ENCODE peak calls at places on chromosomes 3 and 15, in eight cellular contexts. Q, Z, V, J, M, X, U and D are unnamed samples.

GRCh38 chr3:79016587-79017380 is 751.0 kb downstream of the ROBO1 start:
- DNase-seq in Q (no peak), Z (no peak), V (no peak), J (no peak), M (no peak), X (no peak), U (no peak), D (no peak)

GRCh38 chr3:46845397-46845859 is 17.8 kb downstream of the MYL3 start:
- DNase-seq in Q (no peak), Z (peak), V (peak), J (no peak), M (no peak), X (peak), U (no peak), D (no peak)

GRCh38 chr3:31166249-31166885 is 271.9 kb upstream of the GADL1 start:
- DNase-seq in Q (no peak), Z (no peak), V (no peak), J (no peak), M (no peak), X (no peak), U (peak), D (no peak)

GRCh38 chr15:74823324-74823723 is 3.1 kb upstream of the CPLX3 start:
- DNase-seq in Q (no peak), Z (no peak), V (no peak), J (no peak), M (no peak), X (no peak), U (no peak), D (no peak)

GRCh38 chr15:67405208-67406191 is 115.4 kb upstream of the C15orf61 start:
- DNase-seq in Q (no peak), Z (no peak), V (no peak), J (no peak), M (peak), X (peak), U (peak), D (no peak)

GRCh38 chr3:112793311-112794081 is 53.2 kb downstream of the CD200R1L start:
- DNase-seq in Q (no peak), Z (peak), V (no peak), J (no peak), M (no peak), X (no peak), U (no peak), D (no peak)

GRCh38 chr15:49462242-49462641 is 39.2 kb downstream of the FGF7 start:
- DNase-seq in Q (no peak), Z (no peak), V (no peak), J (no peak), M (no peak), X (no peak), U (no peak), D (no peak)

GRCh38 chr15:43225201-43225949 is 4.6 kb upstream of the EPB42 start:
- DNase-seq in Q (peak), Z (no peak), V (peak), J (peak), M (peak), X (peak), U (peak), D (peak)

GRCh38 chr15:58770519-58770856 is 614 bp upstream of the MINDY2 start:
- DNase-seq in Q (no peak), Z (no peak), V (no peak), J (no peak), M (no peak), X (no peak), U (no peak), D (peak)

GRCh38 chr15:40902605-40903561 is 8.6 kb downstream of the VPS18 start:
- DNase-seq in Q (no peak), Z (no peak), V (peak), J (no peak), M (no peak), X (no peak), U (no peak), D (no peak)

GRCh38 chr3:166527325-166527724 is 690.1 kb upstream of the BCHE start:
- DNase-seq in Q (no peak), Z (no peak), V (no peak), J (no peak), M (no peak), X (no peak), U (no peak), D (no peak)

GRCh38 chr3:113232367-113232766 is 21.0 kb downstream of the BOC start:
- DNase-seq in Q (no peak), Z (no peak), V (no peak), J (no peak), M (no peak), X (no peak), U (no peak), D (no peak)

GRCh38 chr3:97010881-97011657 is 196.7 kb downstream of the EPHA6 start:
- DNase-seq in Q (no peak), Z (no peak), V (no peak), J (no peak), M (no peak), X (no peak), U (no peak), D (no peak)

GRCh38 chr3:9994086-9994844 is 7.6 kb upstream of the EMC3 start:
- DNase-seq in Q (no peak), Z (no peak), V (no peak), J (no peak), M (no peak), X (no peak), U (no peak), D (no peak)

GRCh38 chr3:116018651-116019050 is 395.3 kb downstream of the GAP43 start:
- DNase-seq in Q (no peak), Z (no peak), V (no peak), J (no peak), M (no peak), X (no peak), U (no peak), D (no peak)

GRCh38 chr3:187368251-187368733 is at the start of gene RTP4:
- DNase-seq in Q (no peak), Z (no peak), V (peak), J (no peak), M (no peak), X (no peak), U (no peak), D (peak)
- TF ChIP-seq POLR2A in Q (no peak), Z (no peak), V (no peak), J (no peak), M (no peak), X (no peak), U (no peak), D (no peak)

DNA sequence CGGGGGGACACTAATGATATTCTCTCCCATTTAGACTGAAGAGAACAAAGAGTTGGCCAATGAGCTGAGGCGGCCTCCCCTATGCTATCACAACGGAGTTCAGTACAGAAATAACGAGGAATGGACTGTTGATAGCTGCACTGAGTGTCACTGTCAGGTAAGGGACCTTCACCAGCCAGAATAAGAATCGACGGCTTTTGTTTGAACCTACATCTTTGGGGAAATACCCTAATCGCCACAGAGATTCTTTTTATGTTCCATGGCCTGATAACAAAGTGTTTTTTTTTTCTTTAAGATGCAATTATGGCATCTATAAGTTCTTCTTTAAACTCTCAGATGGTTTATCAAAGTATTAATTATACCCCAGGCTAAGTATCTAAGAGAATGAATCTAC is 3.4 kb downstream of the THBS1 start:
- DNase-seq in Q (no peak), Z (no peak), V (no peak), J (no peak), M (no peak), X (no peak), U (no peak), D (no peak)
- TF ChIP-seq POLR2A in Q (no peak), Z (no peak), V (no peak), J (no peak), M (no peak), X (no peak), U (no peak), D (no peak)

DNA sequence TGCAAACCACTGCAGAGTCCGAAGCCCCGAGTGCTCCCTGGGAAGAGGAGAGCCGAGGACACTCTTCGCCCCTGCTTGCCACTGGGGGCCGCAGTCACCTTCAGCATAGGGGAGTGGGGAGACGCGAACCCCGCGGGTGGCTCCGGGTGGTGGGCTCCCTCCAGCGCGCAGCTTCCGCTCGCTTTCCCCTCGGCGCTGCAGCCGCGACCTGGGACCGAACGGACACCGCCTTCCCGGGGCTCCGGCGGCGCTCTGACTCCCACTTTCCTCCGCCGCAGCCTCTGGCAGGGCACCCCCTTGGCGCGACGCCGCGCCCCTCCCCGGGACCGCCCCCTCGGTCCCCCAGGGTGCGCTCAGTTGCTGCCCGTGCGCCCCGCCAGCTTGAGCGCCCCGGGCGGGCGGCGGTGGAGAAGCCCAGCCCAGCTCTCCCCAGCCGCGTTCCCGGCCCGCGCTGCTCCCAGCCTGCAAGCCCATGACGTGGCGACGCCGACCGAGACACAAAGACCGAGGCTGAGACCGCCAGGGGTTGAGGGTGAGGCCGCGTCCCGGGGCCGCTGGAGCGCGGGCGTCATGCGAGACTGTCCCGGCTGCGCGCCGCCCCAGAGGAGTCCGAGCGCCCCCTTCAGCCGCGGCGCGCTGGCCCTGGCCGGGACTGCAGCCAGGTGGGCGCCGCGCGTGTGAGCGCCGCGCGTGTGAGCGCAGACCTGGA is at the start of gene MINAR1:
- DNase-seq in Q (no peak), Z (no peak), V (no peak), J (no peak), M (no peak), X (no peak), U (peak), D (peak)
- TF ChIP-seq POLR2A in Q (no peak), Z (no peak), V (no peak), J (no peak), M (no peak), X (no peak), U (no peak), D (no peak)

GRCh38 chr15:91948001-91948608 is 94.6 kb downstream of the SLCO3A1 start:
- DNase-seq in Q (no peak), Z (no peak), V (no peak), J (no peak), M (no peak), X (no peak), U (peak), D (no peak)
- TF ChIP-seq POLR2A in Q (no peak), Z (no peak), V (no peak), J (no peak), M (no peak), X (no peak), U (no peak), D (no peak)

GRCh38 chr15:80455051-80455648 is 51.0 kb downstream of the ARNT2 start:
- DNase-seq in Q (no peak), Z (no peak), V (no peak), J (no peak), M (no peak), X (no peak), U (no peak), D (no peak)

GRCh38 chr15:80459380-80459779 is 55.2 kb downstream of the ARNT2 start:
- DNase-seq in Q (no peak), Z (no peak), V (no peak), J (no peak), M (no peak), X (no peak), U (no peak), D (no peak)

GRCh38 chr15:80455668-80456442 is 51.7 kb downstream of the ARNT2 start:
- DNase-seq in Q (peak), Z (peak), V (peak), J (peak), M (peak), X (peak), U (peak), D (peak)

GRCh38 chr15:80457896-80458295 is 53.7 kb downstream of the ARNT2 start:
- DNase-seq in Q (no peak), Z (no peak), V (no peak), J (no peak), M (no peak), X (no peak), U (no peak), D (no peak)

GRCh38 chr15:80456517-80457497 is 52.6 kb downstream of the ARNT2 start:
- DNase-seq in Q (no peak), Z (no peak), V (no peak), J (no peak), M (no peak), X (no peak), U (no peak), D (no peak)
- TF ChIP-seq POLR2A in Q (no peak), Z (no peak), V (no peak), J (no peak), M (no peak), X (no peak), U (no peak), D (no peak)

GRCh38 chr3:159837725-159838124 is 150.9 kb upstream of the IL12A start:
- DNase-seq in Q (no peak), Z (no peak), V (no peak), J (no peak), M (no peak), X (no peak), U (no peak), D (no peak)

GRCh38 chr3:159838936-159839335 is 149.7 kb upstream of the IL12A start:
- DNase-seq in Q (no peak), Z (no peak), V (no peak), J (no peak), M (no peak), X (no peak), U (no peak), D (no peak)

GRCh38 chr3:159840900-159841299 is 147.7 kb upstream of the IL12A start:
- DNase-seq in Q (no peak), Z (no peak), V (no peak), J (no peak), M (no peak), X (no peak), U (peak), D (no peak)

GRCh38 chr3:159841766-159842165 is 146.9 kb upstream of the IL12A start:
- DNase-seq in Q (no peak), Z (no peak), V (no peak), J (no peak), M (no peak), X (no peak), U (no peak), D (no peak)

GRCh38 chr3:159839561-159840379 is 148.9 kb upstream of the IL12A start:
- DNase-seq in Q (no peak), Z (no peak), V (no peak), J (no peak), M (no peak), X (no peak), U (no peak), D (no peak)
- TF ChIP-seq POLR2A in Q (no peak), Z (no peak), V (no peak), J (no peak), M (no peak), X (no peak), U (no peak), D (no peak)

DNA sequence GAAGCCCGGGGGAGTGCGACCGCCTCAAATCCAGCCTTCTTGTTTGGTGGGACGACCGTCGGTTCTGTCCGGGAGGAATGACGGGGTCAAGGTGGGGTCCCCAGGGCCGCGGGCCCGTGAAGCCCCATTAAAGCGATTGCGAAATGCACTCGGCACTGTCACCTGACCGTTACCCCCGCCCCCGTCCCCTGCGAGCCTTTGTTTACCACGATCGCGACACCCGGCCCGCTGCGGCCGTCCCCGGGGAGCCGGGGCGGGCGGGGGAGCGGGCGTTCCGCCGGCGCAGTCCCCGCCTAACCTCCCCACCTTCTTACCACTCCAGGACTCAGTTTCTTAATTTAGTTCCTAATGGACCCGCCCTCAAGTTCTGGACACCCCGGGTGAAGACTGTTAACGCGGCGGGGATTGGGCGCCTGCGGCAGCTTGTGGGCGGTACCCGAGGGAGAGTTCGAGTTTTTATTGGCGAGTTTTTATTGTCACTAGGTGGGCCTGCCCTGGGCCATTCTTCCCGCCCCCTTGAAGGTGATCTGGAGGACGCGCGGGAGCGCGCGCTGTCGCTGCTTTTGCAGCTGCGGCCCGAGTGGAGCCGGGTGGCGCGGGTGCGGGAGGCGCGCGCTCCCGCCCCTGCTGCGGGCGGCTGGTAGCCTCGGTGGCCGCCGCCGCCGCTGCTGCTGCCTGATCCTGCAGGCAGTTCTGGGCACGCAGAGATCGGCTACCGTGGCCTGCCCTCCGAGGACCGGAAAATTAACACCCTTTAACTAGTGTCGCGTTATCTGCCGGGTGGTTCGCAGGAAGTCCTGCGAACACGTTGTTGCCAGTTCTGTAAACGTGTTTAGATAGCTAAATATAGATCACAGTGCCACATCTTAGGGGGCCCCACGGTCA is 1.0 kb downstream of the KLHL24 start:
- DNase-seq in Q (peak), Z (peak), V (peak), J (peak), M (peak), X (peak), U (peak), D (peak)
- TF ChIP-seq POLR2A in Q (peak), Z (no peak), V (peak), J (peak), M (peak), X (peak), U (peak), D (peak)

GRCh38 chr15:90957791-90958190 is 3.1 kb downstream of the RCCD1 start:
- DNase-seq in Q (no peak), Z (peak), V (no peak), J (no peak), M (no peak), X (no peak), U (no peak), D (no peak)

GRCh38 chr15:90957105-90957790 is 2.6 kb downstream of the RCCD1 start:
- DNase-seq in Q (no peak), Z (peak), V (no peak), J (no peak), M (no peak), X (no peak), U (no peak), D (no peak)

GRCh38 chr15:90955911-90956310 is 1.2 kb downstream of the RCCD1 start:
- DNase-seq in Q (no peak), Z (peak), V (no peak), J (no peak), M (no peak), X (peak), U (peak), D (peak)

GRCh38 chr15:90954712-90955671 is at the start of gene RCCD1:
- DNase-seq in Q (peak), Z (peak), V (peak), J (peak), M (peak), X (peak), U (peak), D (peak)

GRCh38 chr15:90956551-90957104 is 1.9 kb downstream of the RCCD1 start:
- DNase-seq in Q (peak), Z (peak), V (no peak), J (peak), M (no peak), X (no peak), U (peak), D (peak)
- TF ChIP-seq POLR2A in Q (peak), Z (no peak), V (no peak), J (no peak), M (no peak), X (no peak), U (no peak), D (no peak)